ENCODE peak calls at places on chromosomes 12 and 14, in nine cellular contexts. G, H, B, N, I, F, J, R and Y are unnamed samples. For H3K4me1, the result is how much of the 10 kb centered on the place peaks cover.

GRCh38 chr12:12877789-12878455 is 13.4 kb upstream of the GPRC5A start:
- DNase-seq in G (no peak), H (no peak), B (no peak), N (no peak), I (no peak), F (peak), J (no peak), R (no peak), Y (no peak)

GRCh38 chr14:68234101-68234905 is 414.7 kb downstream of the RAD51B start:
- DNase-seq in G (no peak), H (no peak), B (no peak), N (no peak), I (no peak), F (no peak), J (no peak), R (no peak), Y (no peak)

GRCh38 chr12:51103977-51104376 is 20.6 kb upstream of the CSRNP2 start:
- DNase-seq in G (no peak), H (no peak), B (no peak), N (no peak), I (no peak), F (no peak), J (no peak), R (no peak), Y (no peak)

GRCh38 chr14:85587152-85587697 is 57.3 kb downstream of the FLRT2 start:
- DNase-seq in G (no peak), H (no peak), B (peak), N (peak), I (no peak), F (no peak), J (peak), R (no peak), Y (peak)

GRCh38 chr12:132774159-132774558 is 12.5 kb upstream of the ANKLE2 start:
- DNase-seq in G (no peak), H (no peak), B (no peak), N (no peak), I (no peak), F (no peak), J (no peak), R (no peak), Y (no peak)

GRCh38 chr12:15731940-15732339 is 57.2 kb downstream of the EPS8 start:
- DNase-seq in G (no peak), H (no peak), B (no peak), N (no peak), I (no peak), F (no peak), J (no peak), R (no peak), Y (no peak)

GRCh38 chr12:87848248-87848868 is 180.8 kb downstream of the C12orf50 start:
- DNase-seq in G (no peak), H (no peak), B (no peak), N (peak), I (no peak), F (no peak), J (peak), R (no peak), Y (no peak)

GRCh38 chr14:29643415-29644206 is 284.0 kb downstream of the PRKD1 start:
- DNase-seq in G (no peak), H (no peak), B (no peak), N (peak), I (no peak), F (no peak), J (peak), R (no peak), Y (no peak)

GRCh38 chr14:23056956-23057756 is at the start of gene CDH24:
- DNase-seq in G (peak), H (peak), B (peak), N (peak), I (peak), F (peak), J (peak), R (peak), Y (peak)

GRCh38 chr14:46818147-46818546 is 166.6 kb upstream of the RPL10L start:
- DNase-seq in G (peak), H (no peak), B (no peak), N (no peak), I (no peak), F (no peak), J (no peak), R (no peak), Y (no peak)

GRCh38 chr12:101018540-101018939 is 191.5 kb downstream of the SLC5A8 start:
- DNase-seq in G (no peak), H (no peak), B (no peak), N (peak), I (no peak), F (no peak), J (peak), R (no peak), Y (no peak)

GRCh38 chr12:101019667-101020066 is 190.4 kb downstream of the SLC5A8 start:
- DNase-seq in G (no peak), H (no peak), B (no peak), N (no peak), I (no peak), F (no peak), J (no peak), R (no peak), Y (no peak)

GRCh38 chr12:101019193-101019592 is 190.8 kb downstream of the SLC5A8 start:
- DNase-seq in G (no peak), H (no peak), B (no peak), N (no peak), I (no peak), F (no peak), J (no peak), R (no peak), Y (no peak)

GRCh38 chr12:101021911-101022388 is 188.1 kb downstream of the SLC5A8 start:
- DNase-seq in G (no peak), H (no peak), B (no peak), N (peak), I (no peak), F (no peak), J (peak), R (no peak), Y (no peak)

GRCh38 chr12:101021442-101021841 is 188.6 kb downstream of the SLC5A8 start:
- DNase-seq in G (no peak), H (no peak), B (no peak), N (no peak), I (no peak), F (no peak), J (no peak), R (no peak), Y (no peak)
- H3K4me1 ChIP-seq in G (under half), H (under half), B (under half), N (under half), I (under half), F (under half), J (under half), R (under half), Y (under half)

GRCh38 chr14:63203618-63204406 is 431 bp upstream of the RHOJ start:
- DNase-seq in G (peak), H (peak), B (peak), N (peak), I (peak), F (peak), J (peak), R (peak), Y (peak)
- TF ChIP-seq CTCF in G (no peak), H (no peak), B (no peak), N (no peak), I (peak), F (no peak), J (peak), R (peak), Y (no peak)

GRCh38 chr12:68815232-68815927 is 7.4 kb downstream of the MDM2 start:
- DNase-seq in G (no peak), H (no peak), B (no peak), N (no peak), I (no peak), F (no peak), J (no peak), R (no peak), Y (no peak)

GRCh38 chr12:68815928-68816800 is 8.2 kb downstream of the MDM2 start:
- DNase-seq in G (no peak), H (no peak), B (no peak), N (no peak), I (no peak), F (no peak), J (no peak), R (no peak), Y (no peak)

GRCh38 chr12:68812553-68813241 is 4.7 kb downstream of the MDM2 start:
- DNase-seq in G (no peak), H (no peak), B (no peak), N (no peak), I (no peak), F (no peak), J (no peak), R (no peak), Y (no peak)

GRCh38 chr12:68814490-68815231 is 6.7 kb downstream of the MDM2 start:
- DNase-seq in G (no peak), H (no peak), B (no peak), N (no peak), I (no peak), F (no peak), J (no peak), R (no peak), Y (no peak)

GRCh38 chr12:68813242-68813593 is 5.2 kb downstream of the MDM2 start:
- DNase-seq in G (no peak), H (no peak), B (no peak), N (no peak), I (no peak), F (no peak), J (no peak), R (no peak), Y (no peak)
- H3K4me1 ChIP-seq in G (under half), H (under half), B (under half), N (under half), I (half or more), F (under half), J (under half), R (half or more), Y (under half)

DNA sequence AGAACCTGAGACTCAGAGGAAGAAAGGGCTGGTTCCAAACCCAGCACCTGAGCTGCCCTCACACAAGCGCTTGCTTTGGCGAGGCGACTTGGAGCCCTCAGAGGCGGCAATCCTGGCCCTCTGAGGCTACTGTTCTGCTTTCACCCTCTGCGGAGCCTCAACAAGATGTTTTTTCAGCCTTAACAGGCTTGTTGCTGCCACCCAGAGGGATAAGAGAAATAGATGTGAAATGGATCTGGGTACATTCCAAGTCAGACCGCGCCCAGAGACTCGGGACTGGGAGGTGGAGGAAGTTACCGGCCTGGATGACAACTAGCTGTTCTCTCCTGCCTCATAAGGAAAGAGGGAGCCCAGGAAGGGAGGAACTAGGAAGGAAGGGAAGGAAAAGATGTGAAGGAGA is 89.6 kb downstream of the TTC7B start:
- DNase-seq in G (peak), H (peak), B (peak), N (peak), I (no peak), F (peak), J (peak), R (peak), Y (peak)
- TF ChIP-seq CTCF in G (peak), H (peak), B (no peak), N (no peak), I (no peak), F (no peak), J (peak), R (no peak), Y (peak)

DNA sequence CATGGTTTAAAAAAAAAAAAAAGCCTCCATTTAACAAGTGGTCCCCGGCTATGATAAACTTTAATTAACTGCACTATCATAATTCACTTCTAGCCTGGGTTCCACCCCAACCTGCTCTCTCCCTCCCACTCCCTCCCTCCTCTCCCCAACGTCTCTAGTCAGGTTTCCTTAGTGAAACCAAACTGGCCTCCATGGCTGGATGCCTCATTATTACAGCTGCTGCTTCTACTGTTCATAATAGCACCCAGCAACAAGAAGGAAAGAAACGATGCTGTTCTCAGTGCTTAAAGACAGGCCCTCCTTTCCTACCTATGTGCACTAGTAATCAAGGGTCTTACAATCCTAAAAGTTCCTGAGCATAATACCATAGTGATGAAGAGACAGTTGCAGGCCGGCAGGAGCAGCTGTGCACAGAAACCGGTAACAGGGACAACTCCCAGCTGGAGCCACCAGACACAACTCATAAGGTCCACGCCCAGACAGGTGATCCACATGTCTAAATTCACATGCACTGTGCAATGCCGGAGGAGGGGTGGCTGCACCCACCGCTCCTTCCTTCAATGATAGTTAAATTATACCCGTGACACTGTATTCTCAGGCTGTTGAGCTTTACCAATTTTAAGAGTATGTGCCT is 6.2 kb downstream of the IRF2BPL start:
- DNase-seq in G (no peak), H (no peak), B (no peak), N (no peak), I (no peak), F (no peak), J (no peak), R (no peak), Y (peak)
- H3K4me1 ChIP-seq in G (under half), H (under half), B (under half), N (under half), I (half or more), F (under half), J (under half), R (under half), Y (under half)

GRCh38 chr12:67424784-67425183 is 155.6 kb downstream of the CAND1 start:
- DNase-seq in G (no peak), H (no peak), B (no peak), N (peak), I (no peak), F (peak), J (no peak), R (no peak), Y (no peak)
- TF ChIP-seq CTCF in G (no peak), H (no peak), B (no peak), N (no peak), I (no peak), F (no peak), J (no peak), R (no peak), Y (no peak)

GRCh38 chr14:99309220-99309766 is 37.3 kb upstream of the BCL11B start:
- DNase-seq in G (no peak), H (no peak), B (no peak), N (no peak), I (no peak), F (no peak), J (no peak), R (no peak), Y (no peak)
- H3K4me1 ChIP-seq in G (under half), H (under half), B (under half), N (under half), I (under half), F (under half), J (under half), R (under half), Y (under half)